ENCODE peak calls at places on chromosomes 4 and X, in five cellular contexts. X is cardiac muscle cell, M is K562, O is left ventricle myocardium inferior, D is right atrium auricular region. S is an unnamed sample. For H3K36me3 and H3K4me1, the result is how much of the 10 kb centered on the place peaks cover.

GRCh38 chr4:1249731-1250526 is 999 bp upstream of the CTBP1 start:
- DNase-seq in D (peak), X (peak), M (peak), O (no peak), S (peak)

GRCh38 chrX:69317721-69318120 is 152.5 kb upstream of the PJA1 start:
- DNase-seq in X (no peak), M (no peak), D (peak), O (no peak), S (no peak)

GRCh38 chr4:21792736-21793135 is 155.8 kb downstream of the KCNIP4 start:
- DNase-seq in O (no peak), M (no peak), X (no peak), D (no peak), S (no peak)

GRCh38 chrX:19513383-19513782 is 1.9 kb downstream of the MAP3K15 start:
- DNase-seq in D (no peak), O (no peak), M (no peak), X (no peak), S (no peak)

GRCh38 chrX:51487960-51488267 is 8.5 kb downstream of the NUDT11 start:
- DNase-seq in D (no peak), O (no peak), M (no peak), X (no peak), S (no peak)

GRCh38 chr4:77001907-77002306 is 52.4 kb downstream of the SEPTIN11 start:
- DNase-seq in X (peak), M (no peak), D (no peak), O (no peak), S (no peak)

GRCh38 chr4:104382961-104383360 is 111.7 kb downstream of the CXXC4 start:
- DNase-seq in O (no peak), X (no peak), D (no peak), M (no peak), S (no peak)

GRCh38 chr4:92305148-92305877 is 1.5 kb downstream of the GRID2 start:
- DNase-seq in M (peak), X (peak), D (peak), O (peak), S (no peak)

GRCh38 chr4:173371292-173372192 is 788 bp downstream of the SAP30 start:
- DNase-seq in X (peak), D (peak), M (peak), O (peak), S (peak)

GRCh38 chr4:123867910-123868587 is 471.5 kb downstream of the SPRY1 start:
- DNase-seq in O (no peak), M (no peak), D (no peak), X (peak), S (no peak)

GRCh38 chr4:7766661-7767345 is 172.9 kb downstream of the AFAP1 start:
- DNase-seq in X (no peak), M (no peak), O (peak), D (no peak), S (no peak)

GRCh38 chr4:7765676-7766075 is 174.0 kb downstream of the AFAP1 start:
- DNase-seq in X (no peak), D (no peak), O (peak), M (no peak), S (no peak)

GRCh38 chr4:7764466-7764865 is 175.2 kb downstream of the AFAP1 start:
- DNase-seq in X (no peak), O (no peak), M (no peak), D (no peak), S (no peak)

GRCh38 chr4:7767526-7767925 is 172.1 kb downstream of the AFAP1 start:
- DNase-seq in D (no peak), O (peak), M (no peak), X (no peak), S (no peak)

GRCh38 chr4:7766086-7766485 is 173.6 kb downstream of the AFAP1 start:
- DNase-seq in M (no peak), O (no peak), X (no peak), D (no peak), S (no peak)
- H3K36me3 ChIP-seq in M (under half), O (under half), X (under half), D (half or more), S (under half)

GRCh38 chr4:151097759-151098158 is 1.7 kb upstream of the RPS3A start:
- DNase-seq in O (no peak), M (no peak), X (no peak), D (no peak), S (no peak)

GRCh38 chr4:151092488-151092887 is 6.9 kb upstream of the RPS3A start:
- DNase-seq in X (no peak), D (no peak), O (no peak), M (no peak), S (no peak)

GRCh38 chr4:151091047-151091446 is 8.4 kb upstream of the RPS3A start:
- DNase-seq in O (no peak), X (no peak), M (no peak), D (no peak), S (no peak)

GRCh38 chr4:151095142-151095541 is 4.3 kb upstream of the RPS3A start:
- DNase-seq in O (no peak), X (no peak), D (no peak), M (no peak), S (no peak)

GRCh38 chr4:151093203-151093602 is 6.2 kb upstream of the RPS3A start:
- DNase-seq in O (no peak), M (no peak), D (no peak), X (no peak), S (no peak)
- H3K4me1 ChIP-seq in O (under half), M (under half), D (under half), X (under half), S (under half)

GRCh38 chrX:113558576-113558975 is 717.9 kb upstream of the AMOT start:
- DNase-seq in O (no peak), D (no peak), M (no peak), X (no peak), S (no peak)
- H3K36me3 ChIP-seq in O (under half), D (under half), M (under half), X (under half), S (under half)

DNA sequence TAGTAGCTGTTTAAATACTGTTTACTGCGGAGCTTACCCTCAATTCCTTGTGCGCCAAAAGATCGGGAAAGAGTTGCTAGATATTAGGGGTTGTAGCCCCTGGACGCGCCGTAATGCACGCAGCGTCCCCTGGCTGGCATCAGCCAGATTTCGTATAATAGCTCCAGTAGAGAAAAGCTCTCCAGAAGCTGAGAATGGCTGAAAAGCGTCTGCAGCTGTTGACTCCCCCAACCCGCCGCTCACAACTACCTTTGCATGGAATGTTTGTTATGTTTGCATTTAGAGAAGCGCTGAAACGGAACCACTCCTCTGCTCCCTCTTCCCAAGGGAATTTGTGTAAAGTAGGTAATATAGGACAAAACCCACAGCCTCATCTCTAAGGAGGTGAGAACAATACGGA is 3.7 kb downstream of the DOCK11 start:
- DNase-seq in O (no peak), D (no peak), M (no peak), X (no peak), S (no peak)
- H3K4me1 ChIP-seq in O (under half), D (under half), M (half or more), X (under half), S (half or more)

S was measured in CD4-positive, CD25-positive, alpha-beta regulatory T cell.